ENCODE peak calls at places on chromosomes 7 and 10, in four cellular contexts. C is fibroblast of pulmonary artery, Y is kidney, Q is left ventricle myocardium inferior. E is an unnamed sample.

GRCh38 chr7:151696738-151697514 is 177.2 kb upstream of the RHEB start:
- DNase-seq in C (no peak), Y (peak; percentile 69), Q (peak; percentile 16), E (no peak)

GRCh38 chr7:82755705-82756551 is 312.4 kb upstream of the CACNA2D1 start:
- DNase-seq in C (peak; percentile 3), Y (no peak), Q (no peak), E (no peak)

GRCh38 chr10:50326757-50327701 is 75.7 kb upstream of the ASAH2 start:
- DNase-seq in C (peak; percentile 86), Y (no peak), Q (peak; percentile 26), E (no peak)

GRCh38 chr10:88424881-88425280 is 158.2 kb downstream of the RNLS start:
- DNase-seq in C (no peak), Y (no peak), Q (no peak), E (no peak)

GRCh38 chr10:6128591-6129383 is 40.0 kb downstream of the RBM17 start:
- DNase-seq in C (peak; percentile 51), Y (no peak), Q (no peak), E (no peak)

GRCh38 chr7:31059551-31059950 is 7.4 kb downstream of the ADCYAP1R1 start:
- DNase-seq in C (no peak), Y (no peak), Q (no peak), E (no peak)

GRCh38 chr10:95792874-95793285 is 36.9 kb downstream of the ENTPD1 start:
- DNase-seq in C (peak; percentile 98), Y (no peak), Q (no peak), E (no peak)

GRCh38 chr7:157485361-157485831 is 148.6 kb downstream of the DNAJB6 start:
- DNase-seq in C (no peak), Y (no peak), Q (no peak), E (peak; percentile 25)

GRCh38 chr10:48655426-48656240 is 29.0 kb upstream of the WDFY4 start:
- DNase-seq in C (peak; percentile 59), Y (peak; percentile 95), Q (peak; percentile 76), E (peak; percentile 90)

GRCh38 chr7:1331576-1332467 is 99.2 kb downstream of the UNCX start:
- DNase-seq in C (no peak), Y (peak; percentile 41), Q (no peak), E (no peak)

GRCh38 chr10:97531401-97531985 is 32.8 kb downstream of the UBTD1 start:
- DNase-seq in C (no peak), Y (peak; percentile 28), Q (no peak), E (no peak)

GRCh38 chr10:19704544-19704943 is 111.7 kb upstream of the PLXDC2 start:
- DNase-seq in C (no peak), Y (no peak), Q (no peak), E (no peak)

GRCh38 chr10:5291501-5292195 is 73.1 kb upstream of the UCN3 start:
- DNase-seq in C (peak; percentile 95), Y (no peak), Q (peak; percentile 52), E (peak; percentile 75)

DNA sequence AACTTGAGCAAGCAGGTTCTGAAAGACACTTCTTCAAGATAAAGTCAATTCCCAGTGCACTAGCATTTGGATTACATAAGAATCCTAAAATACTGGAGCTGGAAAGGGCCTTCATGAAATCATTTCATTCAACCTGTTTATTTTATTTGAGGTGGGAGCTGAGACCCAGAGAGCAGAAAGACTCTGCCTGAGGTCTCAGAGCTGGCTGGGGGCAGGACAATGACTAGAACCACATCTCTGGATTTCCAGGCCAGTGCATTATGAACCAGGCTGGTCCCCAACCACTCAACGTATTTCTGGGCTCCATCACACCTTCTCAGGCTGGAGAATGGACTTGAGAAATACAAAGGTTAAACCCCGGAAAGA is 8.4 kb downstream of the ANXA11 start:
- DNase-seq in C (no peak), Y (no peak), Q (no peak), E (no peak)
- H3K4me3 ChIP-seq in C (no peak overlapping the region), Y (peak overlapping the region; percentile 24), Q (peak overlapping the region; percentile 20), E (no peak overlapping the region)

DNA sequence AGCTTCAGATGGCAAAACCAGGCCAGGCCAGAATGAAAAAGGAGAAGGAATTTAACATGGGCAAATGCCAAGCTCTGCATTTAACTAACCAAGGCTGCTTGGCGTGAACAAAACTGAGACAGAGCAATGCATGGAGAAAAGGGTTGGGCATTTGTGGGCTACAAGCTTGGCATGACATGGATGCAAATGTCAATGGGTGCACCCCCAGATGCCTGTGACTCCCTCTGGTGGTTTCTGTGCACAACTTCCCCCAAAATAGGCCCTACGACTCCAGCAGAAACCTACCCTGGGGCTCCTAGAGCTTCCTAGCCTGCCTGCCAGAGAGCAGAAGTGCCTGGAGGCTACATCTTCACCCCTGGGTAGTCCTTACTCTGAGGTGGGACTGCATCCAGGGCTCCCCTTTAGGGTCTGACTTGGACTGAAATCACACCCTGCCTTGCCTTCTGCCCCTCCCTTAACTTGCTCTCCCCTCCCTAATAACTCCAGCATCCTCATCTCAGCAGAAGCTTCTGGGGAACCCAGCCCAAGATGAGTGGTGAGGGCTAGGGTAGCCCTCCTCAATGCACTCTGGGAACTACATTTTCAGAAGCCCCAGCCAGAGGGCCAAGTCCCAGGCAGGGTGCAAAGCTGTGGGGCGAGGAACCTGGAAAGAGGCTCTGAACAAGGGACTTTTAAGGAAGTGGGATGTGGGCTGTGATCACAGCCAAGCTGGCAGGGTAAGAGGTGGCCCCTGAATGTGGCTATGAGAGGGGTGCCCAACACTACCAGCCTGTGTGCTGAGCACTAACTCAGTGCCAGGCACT is 11.3 kb downstream of the GPRIN2 start:
- DNase-seq in C (peak; percentile 23), Y (peak; percentile 45), Q (peak; percentile 9), E (peak; percentile 65)
- TF ChIP-seq CTCF in C (peak; percentile 46), Y (no peak), Q (peak; percentile 37), E (peak; percentile 34)

GRCh38 chr7:101231644-101232043 is 6.0 kb downstream of the CLDN15 start:
- DNase-seq in C (no peak), Y (no peak), Q (no peak), E (no peak)
- H3K4me3 ChIP-seq in C (no peak overlapping the region), Y (peak overlapping the region; percentile 43), Q (peak overlapping the region; percentile 50), E (peak overlapping the region; percentile 44)

GRCh38 chr7:127484954-127485353 is 92.4 kb upstream of the ZNF800 start:
- DNase-seq in C (no peak), Y (no peak), Q (no peak), E (no peak)

GRCh38 chr7:127487381-127487780 is 94.9 kb upstream of the ZNF800 start:
- DNase-seq in C (no peak), Y (no peak), Q (no peak), E (no peak)

GRCh38 chr7:127485482-127485881 is 93.0 kb upstream of the ZNF800 start:
- DNase-seq in C (no peak), Y (no peak), Q (no peak), E (no peak)

GRCh38 chr7:127486654-127487053 is 94.1 kb upstream of the ZNF800 start:
- DNase-seq in C (no peak), Y (no peak), Q (no peak), E (no peak)
- TF ChIP-seq CTCF in C (peak; percentile 7), Y (no peak), Q (no peak), E (no peak)